ENCODE peak calls at places on chromosomes 13 and 19, in seven cellular contexts. V is neuronal stem cell, O is H1, A is IMR-90, B is H9, T is trophoblast cell, N is mesenchymal stem cell. H is an unnamed sample. For H3K79me1, the result is how much of the 10 kb centered on the place peaks cover.

GRCh38 chr19:38264486-38265212 is at the start of gene SPINT2:
- DNase-seq in V (peak), O (peak), A (no peak), B (peak), T (no peak), N (no peak), H (peak)

GRCh38 chr19:35265126-35265995 is 3.4 kb upstream of the USF2 start:
- DNase-seq in V (no peak), O (no peak), A (no peak), B (peak), T (no peak), N (no peak), H (no peak)

GRCh38 chr19:52473655-52474350 is 20.4 kb downstream of the ZNF578 start:
- DNase-seq in V (no peak), O (no peak), A (no peak), B (no peak), T (no peak), N (no peak), H (no peak)

GRCh38 chr13:40764587-40765403 is 6.2 kb downstream of the MRPS31 start:
- DNase-seq in V (no peak), O (no peak), A (no peak), B (no peak), T (no peak), N (no peak), H (no peak)

GRCh38 chr13:33115274-33115673 is 99.1 kb downstream of the KL start:
- DNase-seq in V (no peak), O (no peak), A (no peak), B (no peak), T (no peak), N (no peak), H (no peak)

GRCh38 chr13:64928704-64929499 is 2301.2 kb downstream of the PCDH9 start:
- DNase-seq in V (no peak), O (no peak), A (peak), B (no peak), T (peak), N (peak), H (peak)

GRCh38 chr13:23621316-23621645 is 51.1 kb downstream of the TNFRSF19 start:
- DNase-seq in V (no peak), O (no peak), A (peak), B (no peak), T (peak), N (peak), H (peak)

GRCh38 chr13:29428310-29428991 is 167.0 kb downstream of the SLC7A1 start:
- DNase-seq in V (peak), O (peak), A (no peak), B (peak), T (no peak), N (peak), H (peak)

GRCh38 chr13:21537105-21537504 is 66.9 kb downstream of the MICU2 start:
- DNase-seq in V (no peak), O (no peak), A (peak), B (no peak), T (no peak), N (peak), H (no peak)

GRCh38 chr19:18687740-18688465 is 4.4 kb downstream of the CRTC1 start:
- DNase-seq in V (no peak), O (no peak), A (no peak), B (no peak), T (no peak), N (no peak), H (no peak)

GRCh38 chr13:48318714-48319457 is 15.3 kb downstream of the RB1 start:
- DNase-seq in V (no peak), O (no peak), A (no peak), B (no peak), T (peak), N (no peak), H (no peak)

GRCh38 chr19:10288662-10289166 is 1.0 kb upstream of the ICAM5 start:
- DNase-seq in V (no peak), O (peak), A (peak), B (peak), T (no peak), N (peak), H (peak)

GRCh38 chr13:26323764-26324163 is 69.8 kb downstream of the CDK8 start:
- DNase-seq in V (no peak), O (no peak), A (no peak), B (no peak), T (no peak), N (peak), H (no peak)

GRCh38 chr13:99433543-99434075 is 67.7 kb upstream of the TM9SF2 start:
- DNase-seq in V (no peak), O (no peak), A (no peak), B (no peak), T (no peak), N (no peak), H (no peak)

GRCh38 chr13:99432637-99433542 is 68.4 kb upstream of the TM9SF2 start:
- DNase-seq in V (peak), O (no peak), A (peak), B (peak), T (peak), N (peak), H (peak)

GRCh38 chr13:99429670-99430069 is 71.6 kb upstream of the TM9SF2 start:
- DNase-seq in V (no peak), O (no peak), A (no peak), B (peak), T (no peak), N (no peak), H (no peak)

GRCh38 chr13:99434258-99434788 is 66.9 kb upstream of the TM9SF2 start:
- DNase-seq in V (no peak), O (no peak), A (no peak), B (peak), T (no peak), N (peak), H (peak)

GRCh38 chr13:99431927-99432636 is 69.2 kb upstream of the TM9SF2 start:
- DNase-seq in V (no peak), O (no peak), A (no peak), B (no peak), T (no peak), N (no peak), H (no peak)
- H3K79me1 ChIP-seq in V (under half), O (under half), A (under half), B (under half), T (under half), N (under half), H (under half)

DNA sequence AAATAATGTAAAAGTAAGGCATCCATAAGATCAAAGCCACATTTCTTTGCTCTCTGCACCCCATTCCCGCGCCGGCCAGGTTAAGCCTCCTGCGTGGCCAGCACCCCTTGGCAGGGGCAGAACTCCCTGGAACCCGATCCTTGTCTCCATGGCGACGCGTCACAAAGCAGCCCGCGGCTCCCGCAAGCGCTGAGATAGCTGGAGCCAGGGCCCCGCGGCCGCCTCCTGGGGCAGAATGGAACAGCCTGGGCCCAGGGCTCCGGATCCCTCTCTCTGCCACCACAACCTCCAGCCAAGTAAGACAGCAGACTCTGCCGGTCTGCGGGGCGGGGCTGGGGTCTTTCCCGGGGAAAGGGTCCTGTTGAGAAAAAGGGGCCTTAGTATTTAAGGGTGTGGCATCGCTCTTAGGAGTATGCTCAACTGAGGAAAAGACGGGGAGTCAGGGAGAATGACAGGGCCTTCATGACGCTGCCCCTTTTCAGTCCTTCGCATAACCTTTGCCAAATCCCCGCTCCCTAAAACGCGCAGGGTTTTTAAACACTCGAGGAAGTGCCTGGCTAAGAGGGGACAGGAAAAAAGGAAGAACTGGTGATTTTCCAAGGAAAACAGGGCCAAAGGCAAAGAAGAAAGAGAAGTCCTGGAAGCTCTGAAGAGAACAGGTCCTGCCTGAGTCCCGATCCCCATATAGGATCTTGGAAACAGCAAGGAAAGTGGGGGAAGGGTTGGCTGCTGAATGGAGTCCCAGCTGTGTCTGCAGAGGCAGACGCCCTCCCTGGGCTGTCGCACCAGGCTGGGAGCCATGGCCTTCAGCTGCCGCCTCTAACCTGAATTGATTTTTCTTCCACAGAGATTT is at the start of gene TEX26:
- DNase-seq in V (peak), O (peak), A (no peak), B (peak), T (no peak), N (peak), H (peak)
- H2BK5ac ChIP-seq in V (no peak), O (no peak), A (no peak), B (no peak), T (peak), N (no peak), H (no peak)

DNA sequence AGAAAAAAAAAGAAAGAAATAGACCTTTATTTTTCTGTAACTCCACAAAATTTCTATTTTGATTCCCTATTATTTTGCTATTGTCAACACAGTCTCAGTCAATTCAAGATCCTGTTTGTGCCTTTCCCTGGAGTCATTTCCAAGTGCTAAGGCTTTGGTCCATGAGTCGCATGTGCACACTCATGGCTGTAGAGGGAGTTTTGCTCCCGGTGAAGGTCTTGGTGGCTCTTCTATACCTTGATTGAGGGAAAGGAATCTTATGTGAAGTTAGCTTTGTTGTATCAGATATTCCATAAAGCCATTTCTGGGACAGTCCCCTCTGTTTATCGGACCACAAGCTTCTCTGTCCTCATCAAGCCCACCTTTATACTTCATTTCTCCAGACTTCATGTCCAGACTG is 58.7 kb upstream of the ALOX5AP start:
- DNase-seq in V (no peak), O (no peak), A (peak), B (no peak), T (no peak), N (no peak), H (peak)
- H3K4ac ChIP-seq in V (no peak), O (no peak), A (no peak), B (no peak), T (no peak), N (no peak), H (no peak)

DNA sequence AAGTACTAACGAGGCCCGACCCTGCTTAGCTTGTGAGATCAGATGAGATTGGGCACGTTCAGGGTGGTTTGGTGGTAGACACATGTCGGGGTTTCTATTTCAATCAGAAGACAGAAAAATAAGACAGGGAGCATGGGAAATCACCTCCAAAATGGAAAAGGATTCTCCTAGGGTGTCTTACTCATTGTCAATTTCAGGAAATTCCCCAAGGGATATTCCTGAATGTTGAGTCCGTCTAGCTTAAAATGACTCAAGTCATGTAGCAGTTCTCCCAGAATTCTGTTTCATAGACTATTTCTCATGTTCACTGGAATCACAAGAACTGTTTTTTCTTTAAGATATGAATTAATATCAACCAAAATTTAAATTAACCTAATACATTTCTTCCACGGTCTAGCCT is 380.1 kb downstream of the EFNB2 start:
- DNase-seq in V (no peak), O (no peak), A (peak), B (no peak), T (no peak), N (peak), H (no peak)
- H3K79me1 ChIP-seq in V (under half), O (under half), A (under half), B (under half), T (under half), N (under half), H (under half)

DNA sequence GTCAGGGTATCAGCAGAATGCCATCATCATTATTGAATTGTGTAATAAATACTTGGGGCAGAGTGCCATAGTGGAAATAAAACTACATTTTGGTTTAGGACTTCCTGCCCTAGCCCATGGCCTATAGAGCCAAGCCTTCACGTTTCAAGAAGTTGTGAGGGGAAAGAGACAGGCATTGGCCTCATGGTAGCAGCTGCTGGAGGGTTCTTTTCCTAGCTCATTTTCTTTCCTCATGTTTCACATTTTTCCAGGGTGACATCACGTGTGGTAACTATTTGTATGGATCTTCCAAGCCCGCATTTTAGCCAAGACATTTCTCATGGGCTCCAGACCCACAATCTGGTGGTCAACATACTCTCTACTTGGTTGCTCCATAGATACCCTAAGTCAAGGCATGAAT is 80.4 kb downstream of the LRCH1 start:
- DNase-seq in V (no peak), O (no peak), A (peak), B (no peak), T (peak), N (peak), H (peak)
- H2BK5ac ChIP-seq in V (no peak), O (no peak), A (peak), B (no peak), T (peak), N (no peak), H (no peak)

DNA sequence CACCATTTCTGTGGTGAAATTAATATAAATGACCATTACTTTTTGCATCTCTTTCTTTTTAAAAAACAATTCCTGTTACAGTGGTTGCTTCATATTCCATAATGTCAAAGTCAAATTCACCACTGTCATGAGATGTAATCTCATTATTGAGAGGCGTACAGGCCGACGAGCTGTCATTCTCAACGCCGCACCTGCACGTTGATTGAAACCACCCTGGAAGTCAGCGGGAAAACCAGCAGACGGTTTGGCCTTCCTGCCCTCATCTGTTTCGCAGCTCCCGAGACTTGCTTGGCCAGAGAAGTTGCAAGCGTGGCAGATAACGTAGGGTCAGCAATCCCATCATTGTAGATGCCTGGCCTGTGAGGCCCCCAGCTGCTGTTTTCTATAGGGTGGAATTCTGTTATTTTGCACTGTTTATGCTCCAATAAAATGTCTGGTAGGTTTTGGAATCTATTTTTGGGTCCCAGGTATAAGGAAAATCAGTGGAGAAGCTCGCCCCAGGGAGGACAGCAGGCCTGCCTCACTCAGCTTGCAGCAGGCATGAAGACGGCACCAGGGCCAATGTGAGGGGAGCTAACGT is 153.4 kb downstream of the SOX1 start:
- DNase-seq in V (no peak), O (no peak), A (no peak), B (no peak), T (no peak), N (no peak), H (no peak)
- H3K4ac ChIP-seq in V (no peak), O (no peak), A (no peak), B (no peak), T (no peak), N (no peak), H (no peak)

GRCh38 chr13:87535911-87536310 is 135.3 kb upstream of the SLITRK5 start:
- DNase-seq in V (no peak), O (no peak), A (no peak), B (no peak), T (no peak), N (no peak), H (no peak)

GRCh38 chr13:87538366-87539052 is 132.7 kb upstream of the SLITRK5 start:
- DNase-seq in V (no peak), O (no peak), A (no peak), B (no peak), T (no peak), N (no peak), H (no peak)

GRCh38 chr13:87537946-87538345 is 133.2 kb upstream of the SLITRK5 start:
- DNase-seq in V (no peak), O (no peak), A (no peak), B (no peak), T (no peak), N (no peak), H (no peak)

GRCh38 chr13:87536899-87537298 is 134.3 kb upstream of the SLITRK5 start:
- DNase-seq in V (no peak), O (no peak), A (no peak), B (no peak), T (no peak), N (peak), H (no peak)

GRCh38 chr13:87536499-87536898 is 134.7 kb upstream of the SLITRK5 start:
- DNase-seq in V (no peak), O (no peak), A (no peak), B (no peak), T (no peak), N (peak), H (no peak)
- H3K79me1 ChIP-seq in V (under half), O (under half), A (under half), B (under half), T (under half), N (under half), H (under half)

GRCh38 chr13:22562116-22562515 is 618.7 kb upstream of the SGCG start:
- DNase-seq in V (no peak), O (no peak), A (no peak), B (no peak), T (no peak), N (no peak), H (no peak)

GRCh38 chr13:22561581-22561980 is 619.2 kb upstream of the SGCG start:
- DNase-seq in V (no peak), O (no peak), A (no peak), B (no peak), T (no peak), N (no peak), H (no peak)

GRCh38 chr13:22563272-22563671 is 617.5 kb upstream of the SGCG start:
- DNase-seq in V (no peak), O (no peak), A (no peak), B (no peak), T (no peak), N (no peak), H (no peak)
- H2BK5ac ChIP-seq in V (no peak), O (no peak), A (no peak), B (no peak), T (no peak), N (no peak), H (no peak)

GRCh38 chr13:112175162-112176075 is 108.5 kb downstream of the SOX1 start:
- DNase-seq in V (no peak), O (no peak), A (no peak), B (no peak), T (no peak), N (no peak), H (no peak)
- H3K4ac ChIP-seq in V (no peak), O (no peak), A (no peak), B (no peak), T (no peak), N (no peak), H (no peak)

GRCh38 chr19:8811315-8812172 is 20.6 kb downstream of the ZNF558 start:
- DNase-seq in V (no peak), O (no peak), A (peak), B (no peak), T (no peak), N (peak), H (peak)

DNA sequence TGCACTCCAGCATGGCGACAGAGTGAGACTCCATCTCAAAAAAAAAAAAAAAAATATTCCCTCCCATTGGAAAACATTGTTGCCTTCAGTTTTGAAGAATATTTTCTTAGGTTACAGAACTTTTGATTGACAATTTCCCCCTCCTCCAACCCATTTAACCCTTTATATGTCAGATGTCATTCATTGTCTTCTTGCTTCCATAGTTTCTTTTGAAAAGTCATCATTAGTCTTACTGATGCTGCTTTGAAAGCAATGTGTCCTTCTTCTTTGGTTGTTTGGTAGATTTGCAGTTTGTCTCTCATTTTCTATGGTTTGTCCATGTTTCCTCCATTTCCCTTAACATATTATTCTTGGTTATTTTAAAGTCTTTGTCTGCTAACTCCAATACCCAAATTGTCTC is 25.4 kb downstream of the ZNF558 start:
- DNase-seq in V (no peak), O (no peak), A (no peak), B (no peak), T (no peak), N (no peak), H (peak)
- H3K79me1 ChIP-seq in V (under half), O (under half), A (under half), B (under half), T (under half), N (under half), H (under half)